ENCODE peak calls at places on chromosomes 6 and 20, in six cellular contexts. One of them, this sample, is unnamed.

GRCh38 chr6:34025851-34026250 is 120.0 kb downstream of the GRM4 start:
- DNase-seq in NCI-H69: peak
- DNase-seq in stimulated activated CD8-positive, alpha-beta memory T cell treated with anti-CD3 and anti-CD28 coated beads, Interleukin-4, amount 100 ng/mL, for 1 hour: no peak
- DNase-seq in progenitor cell of endocrine pancreas: no peak
- DNase-seq in mucosa of descending colon: no peak
- DNase-seq in iris pigment epithelial cell: no peak
- DNase-seq in this sample: no peak

GRCh38 chr6:33589723-33590530 is 9.9 kb upstream of the BAK1 start:
- DNase-seq in stimulated activated CD8-positive, alpha-beta memory T cell treated with anti-CD3 and anti-CD28 coated beads, Interleukin-4, amount 100 ng/mL, for 1 hour: no peak
- DNase-seq in iris pigment epithelial cell: peak
- DNase-seq in NCI-H69: peak
- DNase-seq in progenitor cell of endocrine pancreas: peak
- DNase-seq in mucosa of descending colon: peak
- DNase-seq in this sample: peak

GRCh38 chr20:11143481-11143880 is 469.7 kb upstream of the JAG1 start:
- DNase-seq in NCI-H69: no peak
- DNase-seq in stimulated activated CD8-positive, alpha-beta memory T cell treated with anti-CD3 and anti-CD28 coated beads, Interleukin-4, amount 100 ng/mL, for 1 hour: no peak
- DNase-seq in iris pigment epithelial cell: peak
- DNase-seq in mucosa of descending colon: no peak
- DNase-seq in progenitor cell of endocrine pancreas: no peak
- DNase-seq in this sample: no peak

GRCh38 chr6:17448165-17448564 is 54.8 kb downstream of the CAP2 start:
- DNase-seq in NCI-H69: no peak
- DNase-seq in progenitor cell of endocrine pancreas: no peak
- DNase-seq in iris pigment epithelial cell: peak
- DNase-seq in stimulated activated CD8-positive, alpha-beta memory T cell treated with anti-CD3 and anti-CD28 coated beads, Interleukin-4, amount 100 ng/mL, for 1 hour: no peak
- DNase-seq in mucosa of descending colon: no peak
- DNase-seq in this sample: no peak

GRCh38 chr20:3778976-3779375 is 2.3 kb downstream of the SPEF1 start:
- DNase-seq in stimulated activated CD8-positive, alpha-beta memory T cell treated with anti-CD3 and anti-CD28 coated beads, Interleukin-4, amount 100 ng/mL, for 1 hour: no peak
- DNase-seq in NCI-H69: peak
- DNase-seq in mucosa of descending colon: no peak
- DNase-seq in iris pigment epithelial cell: no peak
- DNase-seq in progenitor cell of endocrine pancreas: no peak
- DNase-seq in this sample: no peak

GRCh38 chr20:44041001-44041400 is 126.3 kb downstream of the TOX2 start:
- DNase-seq in mucosa of descending colon: no peak
- DNase-seq in stimulated activated CD8-positive, alpha-beta memory T cell treated with anti-CD3 and anti-CD28 coated beads, Interleukin-4, amount 100 ng/mL, for 1 hour: no peak
- DNase-seq in iris pigment epithelial cell: no peak
- DNase-seq in progenitor cell of endocrine pancreas: no peak
- DNase-seq in NCI-H69: no peak
- DNase-seq in this sample: no peak

GRCh38 chr6:109671721-109672120 is 19.3 kb downstream of the AK9 start:
- DNase-seq in progenitor cell of endocrine pancreas: no peak
- DNase-seq in NCI-H69: no peak
- DNase-seq in iris pigment epithelial cell: peak
- DNase-seq in stimulated activated CD8-positive, alpha-beta memory T cell treated with anti-CD3 and anti-CD28 coated beads, Interleukin-4, amount 100 ng/mL, for 1 hour: no peak
- DNase-seq in mucosa of descending colon: no peak
- DNase-seq in this sample: no peak

GRCh38 chr20:10322073-10323012 is 103.7 kb downstream of the SNAP25 start:
- DNase-seq in iris pigment epithelial cell: no peak
- DNase-seq in stimulated activated CD8-positive, alpha-beta memory T cell treated with anti-CD3 and anti-CD28 coated beads, Interleukin-4, amount 100 ng/mL, for 1 hour: no peak
- DNase-seq in NCI-H69: peak
- DNase-seq in progenitor cell of endocrine pancreas: no peak
- DNase-seq in mucosa of descending colon: no peak
- DNase-seq in this sample: no peak

GRCh38 chr6:87716928-87717655 is 15.1 kb upstream of the AKIRIN2 start:
- DNase-seq in progenitor cell of endocrine pancreas: no peak
- DNase-seq in NCI-H69: no peak
- DNase-seq in mucosa of descending colon: no peak
- DNase-seq in iris pigment epithelial cell: no peak
- DNase-seq in stimulated activated CD8-positive, alpha-beta memory T cell treated with anti-CD3 and anti-CD28 coated beads, Interleukin-4, amount 100 ng/mL, for 1 hour: no peak
- DNase-seq in this sample: no peak

GRCh38 chr6:47452899-47453298 is 24.7 kb upstream of the CD2AP start:
- DNase-seq in iris pigment epithelial cell: no peak
- DNase-seq in stimulated activated CD8-positive, alpha-beta memory T cell treated with anti-CD3 and anti-CD28 coated beads, Interleukin-4, amount 100 ng/mL, for 1 hour: no peak
- DNase-seq in NCI-H69: no peak
- DNase-seq in mucosa of descending colon: no peak
- DNase-seq in progenitor cell of endocrine pancreas: no peak
- DNase-seq in this sample: no peak

GRCh38 chr6:2688416-2689064 is 62.2 kb downstream of the MYLK4 start:
- DNase-seq in iris pigment epithelial cell: peak
- DNase-seq in NCI-H69: no peak
- DNase-seq in progenitor cell of endocrine pancreas: no peak
- DNase-seq in mucosa of descending colon: no peak
- DNase-seq in stimulated activated CD8-positive, alpha-beta memory T cell treated with anti-CD3 and anti-CD28 coated beads, Interleukin-4, amount 100 ng/mL, for 1 hour: no peak
- DNase-seq in this sample: no peak

GRCh38 chr20:58661298-58662141 is 10.4 kb downstream of the STX16 start:
- DNase-seq in mucosa of descending colon: no peak
- DNase-seq in progenitor cell of endocrine pancreas: no peak
- DNase-seq in iris pigment epithelial cell: no peak
- DNase-seq in stimulated activated CD8-positive, alpha-beta memory T cell treated with anti-CD3 and anti-CD28 coated beads, Interleukin-4, amount 100 ng/mL, for 1 hour: no peak
- DNase-seq in NCI-H69: no peak
- DNase-seq in this sample: no peak

GRCh38 chr6:84428300-84428907 is 201.0 kb upstream of the CEP162 start:
- DNase-seq in NCI-H69: peak
- DNase-seq in stimulated activated CD8-positive, alpha-beta memory T cell treated with anti-CD3 and anti-CD28 coated beads, Interleukin-4, amount 100 ng/mL, for 1 hour: no peak
- DNase-seq in iris pigment epithelial cell: peak
- DNase-seq in progenitor cell of endocrine pancreas: peak
- DNase-seq in mucosa of descending colon: peak
- DNase-seq in this sample: no peak

GRCh38 chr6:157131250-157131649 is 192.1 kb downstream of the TMEM242 start:
- DNase-seq in stimulated activated CD8-positive, alpha-beta memory T cell treated with anti-CD3 and anti-CD28 coated beads, Interleukin-4, amount 100 ng/mL, for 1 hour: no peak
- DNase-seq in iris pigment epithelial cell: no peak
- DNase-seq in progenitor cell of endocrine pancreas: no peak
- DNase-seq in mucosa of descending colon: no peak
- DNase-seq in NCI-H69: no peak
- DNase-seq in this sample: no peak

GRCh38 chr6:147418523-147418922 is 90.0 kb upstream of the SAMD5 start:
- DNase-seq in iris pigment epithelial cell: no peak
- DNase-seq in mucosa of descending colon: no peak
- DNase-seq in NCI-H69: no peak
- DNase-seq in stimulated activated CD8-positive, alpha-beta memory T cell treated with anti-CD3 and anti-CD28 coated beads, Interleukin-4, amount 100 ng/mL, for 1 hour: no peak
- DNase-seq in progenitor cell of endocrine pancreas: no peak
- DNase-seq in this sample: no peak

GRCh38 chr6:164108869-164109769 is 694.6 kb downstream of the QKI start:
- DNase-seq in stimulated activated CD8-positive, alpha-beta memory T cell treated with anti-CD3 and anti-CD28 coated beads, Interleukin-4, amount 100 ng/mL, for 1 hour: no peak
- DNase-seq in iris pigment epithelial cell: no peak
- DNase-seq in mucosa of descending colon: no peak
- DNase-seq in NCI-H69: no peak
- DNase-seq in progenitor cell of endocrine pancreas: no peak
- DNase-seq in this sample: no peak

GRCh38 chr6:138099832-138100231 is 7.4 kb downstream of the PERP start:
- DNase-seq in NCI-H69: no peak
- DNase-seq in mucosa of descending colon: no peak
- DNase-seq in iris pigment epithelial cell: peak
- DNase-seq in progenitor cell of endocrine pancreas: no peak
- DNase-seq in stimulated activated CD8-positive, alpha-beta memory T cell treated with anti-CD3 and anti-CD28 coated beads, Interleukin-4, amount 100 ng/mL, for 1 hour: no peak
- DNase-seq in this sample: no peak

GRCh38 chr6:89976141-89977020 is 82.1 kb downstream of the GJA10 start:
- DNase-seq in progenitor cell of endocrine pancreas: no peak
- DNase-seq in stimulated activated CD8-positive, alpha-beta memory T cell treated with anti-CD3 and anti-CD28 coated beads, Interleukin-4, amount 100 ng/mL, for 1 hour: no peak
- DNase-seq in mucosa of descending colon: no peak
- DNase-seq in NCI-H69: peak
- DNase-seq in iris pigment epithelial cell: no peak
- DNase-seq in this sample: no peak

GRCh38 chr20:51660741-51661608 is 107.2 kb downstream of the ATP9A start:
- DNase-seq in stimulated activated CD8-positive, alpha-beta memory T cell treated with anti-CD3 and anti-CD28 coated beads, Interleukin-4, amount 100 ng/mL, for 1 hour: no peak
- DNase-seq in iris pigment epithelial cell: peak
- DNase-seq in mucosa of descending colon: no peak
- DNase-seq in progenitor cell of endocrine pancreas: no peak
- DNase-seq in NCI-H69: no peak
- DNase-seq in this sample: no peak

GRCh38 chr6:10852281-10852965 is 14.1 kb upstream of the MAK start:
- DNase-seq in stimulated activated CD8-positive, alpha-beta memory T cell treated with anti-CD3 and anti-CD28 coated beads, Interleukin-4, amount 100 ng/mL, for 1 hour: no peak
- DNase-seq in iris pigment epithelial cell: no peak
- DNase-seq in mucosa of descending colon: no peak
- DNase-seq in NCI-H69: no peak
- DNase-seq in progenitor cell of endocrine pancreas: no peak
- DNase-seq in this sample: no peak

GRCh38 chr6:35668708-35669440 is 19.8 kb downstream of the FKBP5 start:
- DNase-seq in iris pigment epithelial cell: no peak
- DNase-seq in stimulated activated CD8-positive, alpha-beta memory T cell treated with anti-CD3 and anti-CD28 coated beads, Interleukin-4, amount 100 ng/mL, for 1 hour: no peak
- DNase-seq in mucosa of descending colon: no peak
- DNase-seq in NCI-H69: no peak
- DNase-seq in progenitor cell of endocrine pancreas: no peak
- DNase-seq in this sample: no peak

This sample was measured in mesothelial cell of epicardium.